ENCODE peak calls at places on chromosome 16, in ten cellular contexts. F is ascending aorta, U is fibroblast of the aortic adventitia, J is mesothelial cell of epicardium, A is AG09319, E is endodermal cell, V is uterus, G is RWPE1, D is endothelial cell, R is lower lobe of right lung. I is an unnamed sample.

GRCh38 chr16:424033-424622 is 1.3 kb upstream of the RAB11FIP3 start:
- DNase-seq in R (no peak), G (peak; percentile 90), F (peak; percentile 59), U (peak; percentile 98), D (no peak), V (peak; percentile 80), A (peak; percentile 90), E (no peak), J (no peak), I (peak; percentile 40)

GRCh38 chr16:50673496-50674275 is 7.4 kb downstream of the SNX20 start:
- DNase-seq in E (no peak), U (no peak), V (no peak), D (no peak), A (no peak), G (no peak), F (no peak), R (peak; percentile 45), J (no peak), I (no peak)

GRCh38 chr16:1443980-1444729 is at the start of gene CCDC154:
- DNase-seq in A (no peak), R (no peak), E (no peak), U (no peak), F (no peak), V (no peak), G (no peak), D (no peak), J (no peak), I (no peak)

GRCh38 chr16:24737391-24737871 is 8.0 kb downstream of the TNRC6A start:
- DNase-seq in D (no peak), A (peak; percentile 14), V (no peak), E (no peak), U (peak; percentile 74), F (no peak), J (no peak), R (no peak), G (peak; percentile 20), I (no peak)

GRCh38 chr16:86010680-86011141 is 111.7 kb downstream of the IRF8 start:
- DNase-seq in A (no peak), E (peak; percentile 25), F (no peak), D (no peak), V (no peak), G (no peak), R (no peak), U (no peak), J (no peak), I (no peak)

GRCh38 chr16:67326472-67327309 is at the start of the genes KCTD19 and LRRC36:
- DNase-seq in V (peak; percentile 55), R (peak; percentile 84), U (no peak), J (peak; percentile 51), E (peak; percentile 99), A (no peak), F (no peak), D (peak; percentile 99), G (no peak), I (no peak)

GRCh38 chr16:46908540-46909372 is 24.6 kb downstream of the GPT2 start:
- DNase-seq in G (peak; percentile 71), E (peak; percentile 90), A (peak; percentile 16), R (no peak), U (peak; percentile 73), D (peak; percentile 80), V (peak; percentile 31), J (peak; percentile 61), F (no peak), I (peak; percentile 51)

GRCh38 chr16:3503513-3503912 is 2.7 kb downstream of the CLUAP1 start:
- DNase-seq in U (no peak), A (no peak), R (no peak), V (no peak), G (no peak), D (no peak), F (no peak), E (no peak), J (no peak), I (no peak)

GRCh38 chr16:57999366-57999970 is 1.0 kb downstream of the ZNF319 start:
- DNase-seq in R (peak; percentile 44), E (peak; percentile 67), F (no peak), G (no peak), U (no peak), A (no peak), D (no peak), V (no peak), J (no peak), I (no peak)
- TF ChIP-seq CTCF in R (no peak), E (peak; percentile 23), F (no peak), G (no peak), U (no peak), A (no peak), D (no peak), V (no peak), J (no peak), I (no peak)

GRCh38 chr16:6177781-6178180 is 1080.2 kb upstream of the EEF2KMT start:
- DNase-seq in A (no peak), F (no peak), D (no peak), R (no peak), V (no peak), E (no peak), G (no peak), J (no peak), U (no peak), I (no peak)
- TF ChIP-seq CTCF in A (no peak), F (no peak), D (no peak), R (no peak), V (no peak), E (peak; percentile 56), G (no peak), J (no peak), U (no peak), I (no peak)

GRCh38 chr16:25996052-25996451 is 304.3 kb downstream of the HS3ST4 start:
- DNase-seq in E (no peak), U (no peak), G (no peak), J (no peak), R (no peak), F (no peak), V (no peak), D (no peak), A (no peak), I (no peak)
- TF ChIP-seq CTCF in E (peak; percentile 61), U (no peak), G (no peak), J (no peak), R (no peak), F (no peak), V (no peak), D (peak; percentile 28), A (no peak), I (no peak)

DNA sequence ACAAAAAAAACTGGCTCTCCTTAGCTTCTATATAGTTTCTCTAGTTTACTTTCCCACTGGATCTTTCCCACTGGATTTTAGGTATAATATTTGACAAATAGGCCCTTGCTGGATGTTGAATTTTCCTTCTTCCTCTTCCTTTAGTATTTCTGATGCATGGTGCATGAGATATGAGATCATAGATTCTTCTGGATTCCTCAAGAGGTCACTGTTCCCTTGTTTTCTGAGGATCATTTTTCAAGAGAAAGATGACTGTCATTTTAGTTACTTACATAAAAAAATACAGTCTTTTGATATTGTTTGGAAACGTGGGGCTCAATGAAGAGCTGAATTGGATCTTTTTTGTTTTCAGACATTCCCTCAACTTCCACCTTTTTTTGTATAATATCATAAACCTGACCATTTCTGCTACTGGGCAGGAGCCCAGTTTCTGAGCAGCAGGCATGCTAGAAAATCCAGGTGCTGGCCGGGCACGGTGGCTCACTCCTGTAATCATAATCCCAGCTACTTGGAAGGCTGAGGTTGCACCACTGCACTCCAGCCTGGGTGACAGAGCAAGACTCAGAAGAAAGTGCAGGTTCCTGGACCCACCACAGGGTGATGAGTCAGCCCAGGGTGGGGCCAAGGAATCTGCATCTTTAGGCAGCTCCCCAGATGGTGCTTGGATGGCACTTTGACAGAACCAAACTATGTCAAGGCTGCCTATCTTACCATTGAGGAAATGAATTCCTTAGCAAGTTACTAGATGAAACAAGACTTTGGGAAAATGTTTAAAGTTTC is 70.3 kb downstream of the SDR42E1 start:
- DNase-seq in U (peak; percentile 69), J (no peak), A (peak; percentile 57), F (no peak), G (peak; percentile 55), R (no peak), D (no peak), E (peak; percentile 61), V (no peak), I (no peak)
- TF ChIP-seq CTCF in U (peak; percentile 41), J (peak; percentile 52), A (peak; percentile 55), F (peak; percentile 24), G (peak; percentile 62), R (peak; percentile 52), D (peak; percentile 52), E (peak; percentile 68), V (peak; percentile 35), I (no peak)

DNA sequence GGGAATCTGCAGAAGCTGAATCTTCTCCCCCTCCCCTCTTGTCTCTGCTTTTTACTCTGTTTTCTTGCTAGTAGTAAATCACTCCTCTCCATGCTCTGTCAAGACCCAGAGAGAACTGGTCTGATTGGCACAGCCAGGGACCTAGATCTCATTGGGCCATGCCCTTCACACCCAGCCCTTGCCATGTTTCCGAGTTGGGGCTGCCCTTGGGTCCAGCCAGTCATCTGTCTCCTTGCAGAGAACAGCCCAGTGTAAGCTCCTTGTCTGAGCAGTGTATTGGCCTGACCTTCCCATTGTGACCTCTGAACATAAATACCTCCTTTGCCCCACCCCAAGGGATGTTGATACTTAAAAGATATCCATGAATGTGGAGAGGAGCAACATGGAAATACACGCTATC is 3.9 kb downstream of the MMP15 start:
- DNase-seq in R (no peak), D (no peak), A (no peak), V (no peak), U (no peak), J (no peak), E (no peak), G (no peak), F (no peak), I (no peak)
- TF ChIP-seq CTCF in R (no peak), D (no peak), A (no peak), V (no peak), U (no peak), J (no peak), E (no peak), G (no peak), F (no peak), I (no peak)

GRCh38 chr16:62079236-62079635 is 43.0 kb upstream of the CDH8 start:
- DNase-seq in A (no peak), J (no peak), D (no peak), G (peak; percentile 5), E (no peak), U (no peak), F (no peak), V (no peak), R (no peak), I (no peak)

DNA sequence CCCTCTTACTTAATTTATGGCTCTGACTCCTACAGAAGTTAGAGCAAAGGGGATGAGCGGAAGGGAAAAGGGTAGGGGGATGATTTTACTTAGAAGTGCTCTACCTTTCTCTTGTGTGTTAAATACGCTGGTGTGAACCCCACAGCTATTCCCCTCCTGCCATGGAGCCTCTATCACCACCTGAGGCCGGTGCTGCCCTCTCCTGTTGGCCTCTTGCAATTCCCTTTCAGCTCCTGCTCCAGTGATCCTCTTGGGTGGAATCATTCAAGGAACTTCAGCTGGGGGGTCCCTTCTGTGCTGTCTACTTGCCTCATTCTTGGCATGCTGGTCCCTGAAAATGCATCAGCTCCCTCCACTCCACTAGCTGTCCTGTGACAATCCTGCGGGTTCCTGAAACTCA is 41.8 kb upstream of the CDH8 start:
- DNase-seq in A (no peak), G (no peak), J (no peak), D (peak; percentile 54), R (no peak), V (no peak), E (peak; percentile 91), F (no peak), U (no peak), I (no peak)
- TF ChIP-seq CTCF in A (no peak), G (no peak), J (no peak), D (peak; percentile 30), R (peak; percentile 29), V (no peak), E (peak; percentile 90), F (no peak), U (no peak), I (no peak)

I was measured in tibial nerve.